ENCODE peak calls at places on chromosomes 12 and 14, in four cellular contexts. One of them, this sample, is unnamed.
A peak's percentile ranks its signal among the peaks of the same experiment; 100 is the strongest.

GRCh38 chr12:13208533-13209278 is 12.2 kb downstream of the EMP1 start:
- DNase-seq in stimulated activated CD8-positive, alpha-beta memory T cell treated with anti-CD3 and anti-CD28 coated beads, Interleukin-15, amount 100 ng/mL, for 24 hours: no peak
- DNase-seq in iris pigment epithelial cell: peak; percentile 71
- DNase-seq in PC-9: peak; percentile 54
- DNase-seq in this sample: no peak

GRCh38 chr12:100154472-100155247 is 12.0 kb upstream of the BLTP3B start:
- DNase-seq in iris pigment epithelial cell: peak; percentile 53
- DNase-seq in PC-9: peak; percentile 58
- DNase-seq in stimulated activated CD8-positive, alpha-beta memory T cell treated with anti-CD3 and anti-CD28 coated beads, Interleukin-15, amount 100 ng/mL, for 24 hours: peak; percentile 51
- DNase-seq in this sample: no peak

GRCh38 chr12:19131020-19131431 is 1.5 kb downstream of the PLEKHA5 start:
- DNase-seq in stimulated activated CD8-positive, alpha-beta memory T cell treated with anti-CD3 and anti-CD28 coated beads, Interleukin-15, amount 100 ng/mL, for 24 hours: no peak
- DNase-seq in iris pigment epithelial cell: peak; percentile 62
- DNase-seq in PC-9: peak; percentile 30
- DNase-seq in this sample: no peak

GRCh38 chr14:70359076-70359424 is 433 bp downstream of the COX16 start:
- DNase-seq in PC-9: no peak
- DNase-seq in stimulated activated CD8-positive, alpha-beta memory T cell treated with anti-CD3 and anti-CD28 coated beads, Interleukin-15, amount 100 ng/mL, for 24 hours: no peak
- DNase-seq in iris pigment epithelial cell: no peak
- DNase-seq in this sample: peak; percentile 19

GRCh38 chr14:77139540-77140342 is 1.9 kb downstream of the ZDHHC22 start:
- DNase-seq in PC-9: peak; percentile 55
- DNase-seq in iris pigment epithelial cell: peak; percentile 31
- DNase-seq in stimulated activated CD8-positive, alpha-beta memory T cell treated with anti-CD3 and anti-CD28 coated beads, Interleukin-15, amount 100 ng/mL, for 24 hours: peak; percentile 27
- DNase-seq in this sample: peak; percentile 2

GRCh38 chr12:68489273-68489672 is 121.4 kb upstream of the RAP1B start:
- DNase-seq in PC-9: no peak
- DNase-seq in stimulated activated CD8-positive, alpha-beta memory T cell treated with anti-CD3 and anti-CD28 coated beads, Interleukin-15, amount 100 ng/mL, for 24 hours: no peak
- DNase-seq in iris pigment epithelial cell: no peak
- DNase-seq in this sample: no peak

GRCh38 chr12:71871116-71871515 is 31.6 kb downstream of the TBC1D15 start:
- DNase-seq in PC-9: no peak
- DNase-seq in stimulated activated CD8-positive, alpha-beta memory T cell treated with anti-CD3 and anti-CD28 coated beads, Interleukin-15, amount 100 ng/mL, for 24 hours: no peak
- DNase-seq in iris pigment epithelial cell: peak; percentile 66
- DNase-seq in this sample: no peak

GRCh38 chr12:20212658-20213387 is 155.5 kb upstream of the PDE3A start:
- DNase-seq in PC-9: peak; percentile 86
- DNase-seq in iris pigment epithelial cell: peak; percentile 98
- DNase-seq in stimulated activated CD8-positive, alpha-beta memory T cell treated with anti-CD3 and anti-CD28 coated beads, Interleukin-15, amount 100 ng/mL, for 24 hours: no peak
- DNase-seq in this sample: peak; percentile 58

GRCh38 chr12:25957898-25958253 is 606 bp upstream of the RASSF8 start:
- DNase-seq in stimulated activated CD8-positive, alpha-beta memory T cell treated with anti-CD3 and anti-CD28 coated beads, Interleukin-15, amount 100 ng/mL, for 24 hours: no peak
- DNase-seq in iris pigment epithelial cell: peak; percentile 82
- DNase-seq in PC-9: no peak
- DNase-seq in this sample: no peak

GRCh38 chr12:128339669-128340068 is 72.7 kb downstream of the TMEM132C start:
- DNase-seq in PC-9: no peak
- DNase-seq in stimulated activated CD8-positive, alpha-beta memory T cell treated with anti-CD3 and anti-CD28 coated beads, Interleukin-15, amount 100 ng/mL, for 24 hours: no peak
- DNase-seq in iris pigment epithelial cell: no peak
- DNase-seq in this sample: no peak

GRCh38 chr12:82314406-82314892 is 43.7 kb downstream of the CCDC59 start:
- DNase-seq in stimulated activated CD8-positive, alpha-beta memory T cell treated with anti-CD3 and anti-CD28 coated beads, Interleukin-15, amount 100 ng/mL, for 24 hours: no peak
- DNase-seq in iris pigment epithelial cell: no peak
- DNase-seq in PC-9: peak; percentile 62
- DNase-seq in this sample: peak; percentile 52

GRCh38 chr14:76812093-76812421 is 625 bp downstream of the ANGEL1 start:
- DNase-seq in PC-9: no peak
- DNase-seq in stimulated activated CD8-positive, alpha-beta memory T cell treated with anti-CD3 and anti-CD28 coated beads, Interleukin-15, amount 100 ng/mL, for 24 hours: no peak
- DNase-seq in iris pigment epithelial cell: no peak
- DNase-seq in this sample: peak; percentile 30

GRCh38 chr12:116377194-116377735 is 99.8 kb upstream of the MED13L start:
- DNase-seq in stimulated activated CD8-positive, alpha-beta memory T cell treated with anti-CD3 and anti-CD28 coated beads, Interleukin-15, amount 100 ng/mL, for 24 hours: no peak
- DNase-seq in iris pigment epithelial cell: no peak
- DNase-seq in PC-9: no peak
- DNase-seq in this sample: no peak

GRCh38 chr12:53224897-53225634 is 6.9 kb downstream of the RARG start:
- DNase-seq in PC-9: no peak
- DNase-seq in stimulated activated CD8-positive, alpha-beta memory T cell treated with anti-CD3 and anti-CD28 coated beads, Interleukin-15, amount 100 ng/mL, for 24 hours: no peak
- DNase-seq in iris pigment epithelial cell: no peak
- DNase-seq in this sample: no peak

GRCh38 chr12:5171701-5172100 is 128.0 kb downstream of the KCNA5 start:
- DNase-seq in stimulated activated CD8-positive, alpha-beta memory T cell treated with anti-CD3 and anti-CD28 coated beads, Interleukin-15, amount 100 ng/mL, for 24 hours: no peak
- DNase-seq in PC-9: peak; percentile 15
- DNase-seq in iris pigment epithelial cell: peak; percentile 6
- DNase-seq in this sample: no peak

GRCh38 chr12:76694369-76694768 is 69.5 kb upstream of the ZDHHC17 start:
- DNase-seq in PC-9: peak; percentile 7
- DNase-seq in stimulated activated CD8-positive, alpha-beta memory T cell treated with anti-CD3 and anti-CD28 coated beads, Interleukin-15, amount 100 ng/mL, for 24 hours: no peak
- DNase-seq in iris pigment epithelial cell: no peak
- DNase-seq in this sample: no peak

GRCh38 chr14:52351561-52352491 is 37.7 kb downstream of the PTGER2 start:
- DNase-seq in stimulated activated CD8-positive, alpha-beta memory T cell treated with anti-CD3 and anti-CD28 coated beads, Interleukin-15, amount 100 ng/mL, for 24 hours: no peak
- DNase-seq in iris pigment epithelial cell: peak; percentile 71
- DNase-seq in PC-9: no peak
- DNase-seq in this sample: no peak

GRCh38 chr12:2046959-2047358 is 5.8 kb upstream of the CACNA1C start:
- DNase-seq in stimulated activated CD8-positive, alpha-beta memory T cell treated with anti-CD3 and anti-CD28 coated beads, Interleukin-15, amount 100 ng/mL, for 24 hours: no peak
- DNase-seq in PC-9: no peak
- DNase-seq in iris pigment epithelial cell: no peak
- DNase-seq in this sample: no peak

GRCh38 chr14:37588956-37589737 is 5.9 kb downstream of the FOXA1 start:
- DNase-seq in stimulated activated CD8-positive, alpha-beta memory T cell treated with anti-CD3 and anti-CD28 coated beads, Interleukin-15, amount 100 ng/mL, for 24 hours: no peak
- DNase-seq in iris pigment epithelial cell: no peak
- DNase-seq in PC-9: no peak
- DNase-seq in this sample: no peak

GRCh38 chr12:89348894-89349669 is 3.2 kb downstream of the DUSP6 start:
- DNase-seq in PC-9: no peak
- DNase-seq in stimulated activated CD8-positive, alpha-beta memory T cell treated with anti-CD3 and anti-CD28 coated beads, Interleukin-15, amount 100 ng/mL, for 24 hours: no peak
- DNase-seq in iris pigment epithelial cell: peak; percentile 30
- DNase-seq in this sample: peak; percentile 60

GRCh38 chr12:96120359-96121100 is 73.6 kb upstream of the ELK3 start:
- DNase-seq in iris pigment epithelial cell: peak; percentile 8
- DNase-seq in PC-9: no peak
- DNase-seq in stimulated activated CD8-positive, alpha-beta memory T cell treated with anti-CD3 and anti-CD28 coated beads, Interleukin-15, amount 100 ng/mL, for 24 hours: no peak
- DNase-seq in this sample: no peak

GRCh38 chr12:46446645-46447044 is 74.1 kb upstream of the SLC38A2 start:
- DNase-seq in stimulated activated CD8-positive, alpha-beta memory T cell treated with anti-CD3 and anti-CD28 coated beads, Interleukin-15, amount 100 ng/mL, for 24 hours: no peak
- DNase-seq in iris pigment epithelial cell: peak; percentile 45
- DNase-seq in PC-9: no peak
- DNase-seq in this sample: no peak

GRCh38 chr12:107536613-107537012 is 149.0 kb upstream of the PWP1 start:
- DNase-seq in iris pigment epithelial cell: no peak
- DNase-seq in PC-9: no peak
- DNase-seq in stimulated activated CD8-positive, alpha-beta memory T cell treated with anti-CD3 and anti-CD28 coated beads, Interleukin-15, amount 100 ng/mL, for 24 hours: no peak
- DNase-seq in this sample: no peak